ENCODE peak calls at places on chromosome 1, in four cellular contexts. One of them, this sample, is unnamed. For H3K4me1, the result is how much of the 10 kb centered on the place peaks cover.

GRCh38 chr1:22699629-22700028 is 11.0 kb upstream of the EPHB2 start:
- DNase-seq in neuronal stem cell: no peak
- DNase-seq in tibial artery: no peak
- DNase-seq in hepatocyte: no peak
- DNase-seq in this sample: no peak

GRCh38 chr1:168767885-168768584 is 39.0 kb upstream of the DPT start:
- DNase-seq in hepatocyte: no peak
- DNase-seq in neuronal stem cell: no peak
- DNase-seq in tibial artery: no peak
- DNase-seq in this sample: no peak

GRCh38 chr1:67308136-67308535 is 463 bp downstream of the IL12RB2 start:
- DNase-seq in neuronal stem cell: no peak
- DNase-seq in hepatocyte: no peak
- DNase-seq in tibial artery: no peak
- DNase-seq in this sample: no peak

GRCh38 chr1:94951056-94951455 is 24.1 kb upstream of the CNN3 start:
- DNase-seq in hepatocyte: no peak
- DNase-seq in tibial artery: no peak
- DNase-seq in neuronal stem cell: no peak
- DNase-seq in this sample: no peak

GRCh38 chr1:78229344-78229743 is 183.6 kb downstream of the GIPC2 start:
- DNase-seq in neuronal stem cell: no peak
- DNase-seq in tibial artery: peak
- DNase-seq in hepatocyte: no peak
- DNase-seq in this sample: no peak

GRCh38 chr1:93614550-93615200 is 67.0 kb downstream of the BCAR3 start:
- DNase-seq in neuronal stem cell: no peak
- DNase-seq in hepatocyte: no peak
- DNase-seq in tibial artery: no peak
- DNase-seq in this sample: no peak

GRCh38 chr1:39213511-39214002 is 9.1 kb downstream of the MACF1 start:
- DNase-seq in hepatocyte: peak
- DNase-seq in tibial artery: no peak
- DNase-seq in neuronal stem cell: no peak
- DNase-seq in this sample: no peak

GRCh38 chr1:26677306-26678115 is 18.3 kb upstream of the ARID1A start:
- DNase-seq in tibial artery: peak
- DNase-seq in neuronal stem cell: no peak
- DNase-seq in hepatocyte: peak
- DNase-seq in this sample: peak

GRCh38 chr1:243946946-243947345 is 96.9 kb upstream of the AKT3 start:
- DNase-seq in tibial artery: no peak
- DNase-seq in neuronal stem cell: no peak
- DNase-seq in hepatocyte: no peak
- DNase-seq in this sample: peak

GRCh38 chr1:197619008-197619640 is 156.2 kb downstream of the DENND1B start:
- DNase-seq in neuronal stem cell: no peak
- DNase-seq in hepatocyte: no peak
- DNase-seq in tibial artery: no peak
- DNase-seq in this sample: no peak

GRCh38 chr1:107710005-107710404 is 255.0 kb downstream of the VAV3 start:
- DNase-seq in hepatocyte: no peak
- DNase-seq in tibial artery: no peak
- DNase-seq in neuronal stem cell: no peak
- DNase-seq in this sample: no peak

GRCh38 chr1:15870421-15870820 is 22.9 kb downstream of the SPEN start:
- DNase-seq in hepatocyte: no peak
- DNase-seq in neuronal stem cell: no peak
- DNase-seq in tibial artery: no peak
- DNase-seq in this sample: no peak

GRCh38 chr1:241817331-241817792 is 30.6 kb upstream of the EXO1 start:
- DNase-seq in hepatocyte: no peak
- DNase-seq in tibial artery: no peak
- DNase-seq in neuronal stem cell: no peak
- DNase-seq in this sample: no peak

GRCh38 chr1:6861075-6861724 is 75.9 kb downstream of the CAMTA1 start:
- DNase-seq in hepatocyte: no peak
- DNase-seq in neuronal stem cell: no peak
- DNase-seq in tibial artery: no peak
- DNase-seq in this sample: no peak

GRCh38 chr1:117014209-117014608 is 12.6 kb downstream of the CD101 start:
- DNase-seq in hepatocyte: no peak
- DNase-seq in neuronal stem cell: no peak
- DNase-seq in tibial artery: no peak
- DNase-seq in this sample: no peak

GRCh38 chr1:48469616-48470500 is 2.1 kb downstream of the SPATA6 start:
- DNase-seq in neuronal stem cell: no peak
- DNase-seq in hepatocyte: peak
- DNase-seq in tibial artery: peak
- DNase-seq in this sample: no peak

GRCh38 chr1:44346184-44346583 is 8.9 kb downstream of the ERI3 start:
- DNase-seq in neuronal stem cell: no peak
- DNase-seq in tibial artery: no peak
- DNase-seq in hepatocyte: no peak
- DNase-seq in this sample: no peak

GRCh38 chr1:115280073-115280472 is 58.0 kb downstream of the NGF start:
- DNase-seq in hepatocyte: no peak
- DNase-seq in tibial artery: no peak
- DNase-seq in neuronal stem cell: no peak
- DNase-seq in this sample: no peak

GRCh38 chr1:212700597-212700891 is 904 bp upstream of the BATF3 start:
- DNase-seq in neuronal stem cell: no peak
- DNase-seq in hepatocyte: no peak
- DNase-seq in tibial artery: no peak
- DNase-seq in this sample: no peak

GRCh38 chr1:245298781-245299180 is 144.0 kb downstream of the KIF26B start:
- DNase-seq in neuronal stem cell: no peak
- DNase-seq in hepatocyte: no peak
- DNase-seq in tibial artery: no peak
- DNase-seq in this sample: no peak

GRCh38 chr1:109619655-109620395 is at the start of gene AMPD2:
- DNase-seq in neuronal stem cell: peak
- DNase-seq in hepatocyte: peak
- DNase-seq in tibial artery: peak
- DNase-seq in this sample: peak

GRCh38 chr1:9244501-9245229 is 10.1 kb downstream of the H6PD start:
- DNase-seq in neuronal stem cell: no peak
- DNase-seq in tibial artery: no peak
- DNase-seq in hepatocyte: no peak
- DNase-seq in this sample: no peak

GRCh38 chr1:232667781-232668101 is 37.8 kb upstream of the SIPA1L2 start:
- DNase-seq in tibial artery: no peak
- DNase-seq in neuronal stem cell: no peak
- DNase-seq in hepatocyte: no peak
- DNase-seq in this sample: no peak

GRCh38 chr1:114861384-114861783 is 6.7 kb downstream of the SYCP1 start:
- DNase-seq in tibial artery: no peak
- DNase-seq in neuronal stem cell: no peak
- DNase-seq in hepatocyte: no peak
- DNase-seq in this sample: no peak

GRCh38 chr1:114082047-114082630 is 71.5 kb downstream of the SYT6 start:
- DNase-seq in hepatocyte: no peak
- DNase-seq in tibial artery: no peak
- DNase-seq in neuronal stem cell: no peak
- DNase-seq in this sample: no peak

GRCh38 chr1:243792401-243792800 is 57.6 kb downstream of the AKT3 start:
- DNase-seq in neuronal stem cell: no peak
- DNase-seq in hepatocyte: no peak
- DNase-seq in tibial artery: no peak
- DNase-seq in this sample: no peak

GRCh38 chr1:5338466-5338865 is 653.8 kb downstream of the NPHP4 start:
- DNase-seq in hepatocyte: no peak
- DNase-seq in neuronal stem cell: no peak
- DNase-seq in tibial artery: no peak
- DNase-seq in this sample: no peak

GRCh38 chr1:230321341-230321740 is 104.8 kb downstream of the PGBD5 start:
- DNase-seq in hepatocyte: no peak
- DNase-seq in tibial artery: no peak
- DNase-seq in neuronal stem cell: no peak
- DNase-seq in this sample: no peak

GRCh38 chr1:205440121-205440475 is 15.7 kb downstream of the BLACAT1 start:
- DNase-seq in neuronal stem cell: no peak
- DNase-seq in tibial artery: no peak
- DNase-seq in hepatocyte: no peak
- DNase-seq in this sample: no peak

DNA sequence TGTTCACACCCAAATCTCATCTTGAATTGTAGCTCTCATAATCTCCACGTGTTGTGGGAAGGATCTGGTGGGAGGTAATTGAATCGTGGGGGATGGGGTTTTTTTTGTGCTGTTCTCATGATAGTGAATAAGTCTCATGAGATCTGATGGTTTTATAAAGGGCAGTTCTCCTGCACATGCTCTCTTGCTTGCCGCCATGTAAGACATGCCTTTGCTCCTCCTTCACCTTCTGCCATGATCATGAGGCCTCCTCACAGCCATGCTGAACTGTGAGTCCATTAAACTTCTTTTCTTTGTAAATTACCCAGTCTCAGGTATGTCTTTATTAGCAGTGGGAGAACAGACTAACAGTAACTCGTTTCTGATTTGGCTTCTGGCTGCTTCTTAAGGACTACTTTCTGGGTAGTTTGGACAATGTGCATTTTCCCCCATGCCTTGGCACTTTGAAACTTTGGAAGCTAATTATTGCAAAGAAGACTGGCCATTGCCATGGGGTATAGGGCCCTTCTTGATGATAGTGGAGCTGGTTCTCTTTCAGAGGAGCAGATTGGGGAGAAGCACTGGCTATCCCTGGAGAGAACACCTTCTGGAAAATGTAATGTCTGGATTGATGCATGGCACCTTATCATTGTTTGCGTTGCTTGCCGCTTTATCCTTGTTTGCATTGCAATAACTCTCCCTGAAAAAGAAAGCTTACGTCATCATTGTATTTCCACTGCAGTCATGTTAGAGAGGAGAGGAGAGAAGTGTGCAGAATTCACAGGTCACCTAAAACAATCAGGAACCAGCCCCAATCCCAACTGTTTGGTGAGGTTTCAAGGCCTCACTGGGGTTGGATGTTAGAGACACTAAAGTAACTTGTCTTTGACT is 5.9 kb downstream of the CNIH3 start:
- DNase-seq in tibial artery: no peak
- DNase-seq in hepatocyte: peak
- DNase-seq in neuronal stem cell: no peak
- DNase-seq in this sample: no peak
- H3K27ac ChIP-seq in tibial artery: no peak
- H3K27ac ChIP-seq in hepatocyte: peak
- H3K27ac ChIP-seq in neuronal stem cell: no peak
- H3K27ac ChIP-seq in this sample: no peak

GRCh38 chr1:10602936-10603335 is 128.2 kb downstream of the PEX14 start:
- DNase-seq in hepatocyte: no peak
- DNase-seq in neuronal stem cell: no peak
- DNase-seq in tibial artery: no peak
- DNase-seq in this sample: no peak

GRCh38 chr1:10598088-10598712 is 123.5 kb downstream of the PEX14 start:
- DNase-seq in tibial artery: no peak
- DNase-seq in hepatocyte: no peak
- DNase-seq in neuronal stem cell: no peak
- DNase-seq in this sample: no peak

GRCh38 chr1:10599194-10599861 is 124.6 kb downstream of the PEX14 start:
- DNase-seq in hepatocyte: peak
- DNase-seq in neuronal stem cell: no peak
- DNase-seq in tibial artery: no peak
- DNase-seq in this sample: no peak

GRCh38 chr1:10604966-10605365 is 130.2 kb downstream of the PEX14 start:
- DNase-seq in tibial artery: no peak
- DNase-seq in neuronal stem cell: no peak
- DNase-seq in hepatocyte: no peak
- DNase-seq in this sample: no peak

GRCh38 chr1:10601342-10602060 is 126.8 kb downstream of the PEX14 start:
- DNase-seq in neuronal stem cell: no peak
- DNase-seq in hepatocyte: no peak
- DNase-seq in tibial artery: no peak
- DNase-seq in this sample: no peak
- H3K4me1 ChIP-seq in neuronal stem cell: under half
- H3K4me1 ChIP-seq in hepatocyte: under half
- H3K4me1 ChIP-seq in tibial artery: under half
- H3K4me1 ChIP-seq in this sample: under half

GRCh38 chr1:149848340-149848771 is 51.0 kb upstream of the BOLA1 start:
- DNase-seq in hepatocyte: peak
- DNase-seq in neuronal stem cell: no peak
- DNase-seq in tibial artery: no peak
- DNase-seq in this sample: no peak

GRCh38 chr1:149849947-149850360 is 49.4 kb upstream of the BOLA1 start:
- DNase-seq in hepatocyte: peak
- DNase-seq in tibial artery: no peak
- DNase-seq in neuronal stem cell: no peak
- DNase-seq in this sample: peak

GRCh38 chr1:149846600-149847466 is 52.5 kb upstream of the BOLA1 start:
- DNase-seq in tibial artery: no peak
- DNase-seq in hepatocyte: no peak
- DNase-seq in neuronal stem cell: no peak
- DNase-seq in this sample: no peak

GRCh38 chr1:149848811-149849210 is 50.6 kb upstream of the BOLA1 start:
- DNase-seq in tibial artery: no peak
- DNase-seq in neuronal stem cell: no peak
- DNase-seq in hepatocyte: no peak
- DNase-seq in this sample: no peak

GRCh38 chr1:149849246-149849946 is 50.0 kb upstream of the BOLA1 start:
- DNase-seq in hepatocyte: no peak
- DNase-seq in tibial artery: no peak
- DNase-seq in neuronal stem cell: no peak
- DNase-seq in this sample: no peak
- H3K4me3 ChIP-seq in hepatocyte: peak
- H3K4me3 ChIP-seq in tibial artery: peak
- H3K4me3 ChIP-seq in neuronal stem cell: peak
- H3K4me3 ChIP-seq in this sample: peak

GRCh38 chr1:234582626-234583354 is 27.2 kb downstream of the IRF2BP2 start:
- DNase-seq in tibial artery: no peak
- DNase-seq in hepatocyte: no peak
- DNase-seq in neuronal stem cell: no peak
- DNase-seq in this sample: no peak

GRCh38 chr1:234581063-234581714 is 28.8 kb downstream of the IRF2BP2 start:
- DNase-seq in tibial artery: no peak
- DNase-seq in hepatocyte: no peak
- DNase-seq in neuronal stem cell: no peak
- DNase-seq in this sample: no peak

GRCh38 chr1:234579967-234580366 is 30.0 kb downstream of the IRF2BP2 start:
- DNase-seq in hepatocyte: no peak
- DNase-seq in neuronal stem cell: no peak
- DNase-seq in tibial artery: no peak
- DNase-seq in this sample: no peak

GRCh38 chr1:234583755-234584430 is 26.1 kb downstream of the IRF2BP2 start:
- DNase-seq in hepatocyte: no peak
- DNase-seq in tibial artery: peak
- DNase-seq in neuronal stem cell: no peak
- DNase-seq in this sample: no peak

DNA sequence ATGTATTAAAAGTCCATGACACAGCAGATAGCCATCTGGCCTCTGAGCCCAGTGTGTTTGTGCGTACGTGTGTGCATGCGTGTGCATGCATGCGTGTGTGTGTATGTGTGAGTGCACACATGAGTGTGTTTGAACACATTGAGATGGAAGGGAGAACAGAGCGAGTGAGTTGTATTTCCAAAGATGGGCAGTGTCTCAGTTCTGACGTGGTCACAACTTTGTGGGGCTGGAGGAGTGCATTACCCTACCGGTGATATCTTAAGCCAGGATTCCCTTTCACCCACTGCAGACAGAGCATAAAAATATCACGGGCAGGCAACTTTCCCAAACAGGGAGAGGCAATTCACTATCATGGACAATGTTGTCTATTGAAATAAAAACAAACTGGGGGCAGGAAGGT is 27.8 kb downstream of the IRF2BP2 start:
- DNase-seq in tibial artery: no peak
- DNase-seq in hepatocyte: no peak
- DNase-seq in neuronal stem cell: no peak
- DNase-seq in this sample: no peak
- H3K27ac ChIP-seq in tibial artery: peak
- H3K27ac ChIP-seq in hepatocyte: no peak
- H3K27ac ChIP-seq in neuronal stem cell: no peak
- H3K27ac ChIP-seq in this sample: no peak

This sample was measured in naive thymus-derived CD4-positive, alpha-beta T cell.